ENCODE peak calls at places on chromosomes 7 and 10, in ten cellular contexts. One of them, this sample, is unnamed.

GRCh38 chr10:126288547-126289493 is 99.5 kb downstream of the ADAM12 start:
- DNase-seq in NCI-H1694 treated with DMSO at 0.1 percent for 48 hours: no peak
- DNase-seq in iris pigment epithelial cell: no peak
- DNase-seq in fibroblast of the conjunctiva: no peak
- DNase-seq in kidney tubule cell: no peak
- DNase-seq in NCI-H748 treated with DMSO at 0.1 percent for 48 hours: no peak
- DNase-seq in COLO829: no peak
- DNase-seq in bronchial epithelial cell: no peak
- DNase-seq in stimulated activated CD4-positive, alpha-beta T cell treated with anti-CD3 and anti-CD28 coated beads, Interleukin-1b, Interleukin-23, amount 100 ng/mL, for 24 hours: no peak
- DNase-seq in LHCN-M2: no peak
- DNase-seq in this sample: no peak

GRCh38 chr7:44534501-44534900 is 6.6 kb downstream of the NPC1L1 start:
- DNase-seq in NCI-H1694 treated with DMSO at 0.1 percent for 48 hours: peak; percentile 86
- DNase-seq in iris pigment epithelial cell: peak; percentile 19
- DNase-seq in fibroblast of the conjunctiva: no peak
- DNase-seq in kidney tubule cell: peak; percentile 52
- DNase-seq in NCI-H748 treated with DMSO at 0.1 percent for 48 hours: no peak
- DNase-seq in COLO829: peak; percentile 70
- DNase-seq in bronchial epithelial cell: peak; percentile 12
- DNase-seq in stimulated activated CD4-positive, alpha-beta T cell treated with anti-CD3 and anti-CD28 coated beads, Interleukin-1b, Interleukin-23, amount 100 ng/mL, for 24 hours: peak; percentile 39
- DNase-seq in LHCN-M2: peak; percentile 38
- DNase-seq in this sample: peak; percentile 41

GRCh38 chr7:69632280-69632679 is 34.0 kb downstream of the AUTS2 start:
- DNase-seq in NCI-H1694 treated with DMSO at 0.1 percent for 48 hours: no peak
- DNase-seq in iris pigment epithelial cell: no peak
- DNase-seq in fibroblast of the conjunctiva: no peak
- DNase-seq in kidney tubule cell: no peak
- DNase-seq in NCI-H748 treated with DMSO at 0.1 percent for 48 hours: no peak
- DNase-seq in COLO829: no peak
- DNase-seq in bronchial epithelial cell: no peak
- DNase-seq in stimulated activated CD4-positive, alpha-beta T cell treated with anti-CD3 and anti-CD28 coated beads, Interleukin-1b, Interleukin-23, amount 100 ng/mL, for 24 hours: no peak
- DNase-seq in LHCN-M2: no peak
- DNase-seq in this sample: no peak

GRCh38 chr7:118250860-118251494 is 26.5 kb downstream of the ANKRD7 start:
- DNase-seq in NCI-H1694 treated with DMSO at 0.1 percent for 48 hours: no peak
- DNase-seq in iris pigment epithelial cell: no peak
- DNase-seq in fibroblast of the conjunctiva: no peak
- DNase-seq in kidney tubule cell: no peak
- DNase-seq in NCI-H748 treated with DMSO at 0.1 percent for 48 hours: no peak
- DNase-seq in COLO829: no peak
- DNase-seq in bronchial epithelial cell: no peak
- DNase-seq in stimulated activated CD4-positive, alpha-beta T cell treated with anti-CD3 and anti-CD28 coated beads, Interleukin-1b, Interleukin-23, amount 100 ng/mL, for 24 hours: no peak
- DNase-seq in LHCN-M2: no peak
- DNase-seq in this sample: no peak

GRCh38 chr10:48450233-48450810 is 143.8 kb downstream of the MAPK8 start:
- DNase-seq in NCI-H1694 treated with DMSO at 0.1 percent for 48 hours: no peak
- DNase-seq in iris pigment epithelial cell: no peak
- DNase-seq in fibroblast of the conjunctiva: no peak
- DNase-seq in kidney tubule cell: no peak
- DNase-seq in NCI-H748 treated with DMSO at 0.1 percent for 48 hours: no peak
- DNase-seq in COLO829: no peak
- DNase-seq in bronchial epithelial cell: no peak
- DNase-seq in stimulated activated CD4-positive, alpha-beta T cell treated with anti-CD3 and anti-CD28 coated beads, Interleukin-1b, Interleukin-23, amount 100 ng/mL, for 24 hours: no peak
- DNase-seq in LHCN-M2: no peak
- DNase-seq in this sample: no peak

GRCh38 chr10:82742478-82742877 is 867.5 kb downstream of the NRG3 start:
- DNase-seq in NCI-H1694 treated with DMSO at 0.1 percent for 48 hours: no peak
- DNase-seq in iris pigment epithelial cell: peak; percentile 40
- DNase-seq in fibroblast of the conjunctiva: peak; percentile 22
- DNase-seq in kidney tubule cell: peak; percentile 90
- DNase-seq in NCI-H748 treated with DMSO at 0.1 percent for 48 hours: no peak
- DNase-seq in COLO829: peak; percentile 28
- DNase-seq in bronchial epithelial cell: peak; percentile 23
- DNase-seq in stimulated activated CD4-positive, alpha-beta T cell treated with anti-CD3 and anti-CD28 coated beads, Interleukin-1b, Interleukin-23, amount 100 ng/mL, for 24 hours: no peak
- DNase-seq in LHCN-M2: no peak
- DNase-seq in this sample: no peak

GRCh38 chr7:41889472-41889871 is 186.6 kb upstream of the INHBA start:
- DNase-seq in NCI-H1694 treated with DMSO at 0.1 percent for 48 hours: no peak
- DNase-seq in iris pigment epithelial cell: no peak
- DNase-seq in fibroblast of the conjunctiva: no peak
- DNase-seq in kidney tubule cell: peak; percentile 75
- DNase-seq in NCI-H748 treated with DMSO at 0.1 percent for 48 hours: no peak
- DNase-seq in COLO829: no peak
- DNase-seq in bronchial epithelial cell: no peak
- DNase-seq in stimulated activated CD4-positive, alpha-beta T cell treated with anti-CD3 and anti-CD28 coated beads, Interleukin-1b, Interleukin-23, amount 100 ng/mL, for 24 hours: no peak
- DNase-seq in LHCN-M2: peak; percentile 27
- DNase-seq in this sample: no peak

GRCh38 chr10:60434418-60435046 is 44.9 kb upstream of the ANK3 start:
- DNase-seq in NCI-H1694 treated with DMSO at 0.1 percent for 48 hours: peak; percentile 69
- DNase-seq in iris pigment epithelial cell: peak; percentile 66
- DNase-seq in fibroblast of the conjunctiva: peak; percentile 68
- DNase-seq in kidney tubule cell: peak; percentile 63
- DNase-seq in NCI-H748 treated with DMSO at 0.1 percent for 48 hours: no peak
- DNase-seq in COLO829: peak; percentile 13
- DNase-seq in bronchial epithelial cell: peak; percentile 64
- DNase-seq in stimulated activated CD4-positive, alpha-beta T cell treated with anti-CD3 and anti-CD28 coated beads, Interleukin-1b, Interleukin-23, amount 100 ng/mL, for 24 hours: no peak
- DNase-seq in LHCN-M2: peak; percentile 57
- DNase-seq in this sample: no peak

GRCh38 chr10:27713906-27714305 is 31.7 kb downstream of the MKX start:
- DNase-seq in NCI-H1694 treated with DMSO at 0.1 percent for 48 hours: no peak
- DNase-seq in iris pigment epithelial cell: no peak
- DNase-seq in fibroblast of the conjunctiva: peak; percentile 32
- DNase-seq in kidney tubule cell: no peak
- DNase-seq in NCI-H748 treated with DMSO at 0.1 percent for 48 hours: no peak
- DNase-seq in COLO829: no peak
- DNase-seq in bronchial epithelial cell: peak; percentile 8
- DNase-seq in stimulated activated CD4-positive, alpha-beta T cell treated with anti-CD3 and anti-CD28 coated beads, Interleukin-1b, Interleukin-23, amount 100 ng/mL, for 24 hours: no peak
- DNase-seq in LHCN-M2: peak; percentile 83
- DNase-seq in this sample: no peak

GRCh38 chr10:24958701-24959392 is 6.4 kb upstream of the PRTFDC1 start:
- DNase-seq in NCI-H1694 treated with DMSO at 0.1 percent for 48 hours: no peak
- DNase-seq in iris pigment epithelial cell: peak; percentile 54
- DNase-seq in fibroblast of the conjunctiva: no peak
- DNase-seq in kidney tubule cell: no peak
- DNase-seq in NCI-H748 treated with DMSO at 0.1 percent for 48 hours: no peak
- DNase-seq in COLO829: peak; percentile 54
- DNase-seq in bronchial epithelial cell: no peak
- DNase-seq in stimulated activated CD4-positive, alpha-beta T cell treated with anti-CD3 and anti-CD28 coated beads, Interleukin-1b, Interleukin-23, amount 100 ng/mL, for 24 hours: no peak
- DNase-seq in LHCN-M2: peak; percentile 87
- DNase-seq in this sample: no peak

This sample was measured in stimulated activated naive CD4-positive, alpha-beta T cell treated with Interleukin-2 at 50 U/mL for 16 hours.